ENCODE peak calls at places on chromosomes 6 and 20, in ten cellular contexts. One of them, this sample, is unnamed.

GRCh38 chr20:32761417-32761830 is 761 bp upstream of the DNMT3B start:
- DNase-seq in tibial artery: no peak
- DNase-seq in mucosa of descending colon: no peak
- DNase-seq in prostate gland: no peak
- DNase-seq in PC-3: no peak
- DNase-seq in heart right ventricle: no peak
- DNase-seq in right lobe of liver: no peak
- DNase-seq in epithelial cell of esophagus: no peak
- DNase-seq in fibroblast of lung: no peak
- DNase-seq in GM10248: no peak
- DNase-seq in this sample: no peak

GRCh38 chr6:122947355-122947754 is 48.7 kb upstream of the CLVS2 start:
- DNase-seq in tibial artery: no peak
- DNase-seq in mucosa of descending colon: no peak
- DNase-seq in prostate gland: no peak
- DNase-seq in PC-3: peak
- DNase-seq in heart right ventricle: no peak
- DNase-seq in right lobe of liver: no peak
- DNase-seq in epithelial cell of esophagus: peak
- DNase-seq in fibroblast of lung: no peak
- DNase-seq in GM10248: peak
- DNase-seq in this sample: no peak

GRCh38 chr6:42928748-42929087 is 562 bp upstream of the CNPY3 start:
- DNase-seq in tibial artery: no peak
- DNase-seq in mucosa of descending colon: no peak
- DNase-seq in prostate gland: no peak
- DNase-seq in PC-3: peak
- DNase-seq in heart right ventricle: peak
- DNase-seq in right lobe of liver: no peak
- DNase-seq in epithelial cell of esophagus: no peak
- DNase-seq in fibroblast of lung: no peak
- DNase-seq in GM10248: no peak
- DNase-seq in this sample: no peak

GRCh38 chr6:107698146-107698545 is 126.0 kb downstream of the SCML4 start:
- DNase-seq in tibial artery: no peak
- DNase-seq in mucosa of descending colon: no peak
- DNase-seq in prostate gland: no peak
- DNase-seq in PC-3: no peak
- DNase-seq in heart right ventricle: no peak
- DNase-seq in right lobe of liver: no peak
- DNase-seq in epithelial cell of esophagus: peak
- DNase-seq in fibroblast of lung: peak
- DNase-seq in GM10248: no peak
- DNase-seq in this sample: peak

GRCh38 chr6:148935705-148936306 is 189.0 kb downstream of the UST start:
- DNase-seq in tibial artery: no peak
- DNase-seq in mucosa of descending colon: no peak
- DNase-seq in prostate gland: no peak
- DNase-seq in PC-3: peak
- DNase-seq in heart right ventricle: no peak
- DNase-seq in right lobe of liver: no peak
- DNase-seq in epithelial cell of esophagus: peak
- DNase-seq in fibroblast of lung: peak
- DNase-seq in GM10248: no peak
- DNase-seq in this sample: no peak

GRCh38 chr20:20210327-20210726 is 157.6 kb upstream of the INSM1 start:
- DNase-seq in tibial artery: no peak
- DNase-seq in mucosa of descending colon: no peak
- DNase-seq in prostate gland: no peak
- DNase-seq in PC-3: no peak
- DNase-seq in heart right ventricle: peak
- DNase-seq in right lobe of liver: no peak
- DNase-seq in epithelial cell of esophagus: no peak
- DNase-seq in fibroblast of lung: no peak
- DNase-seq in GM10248: no peak
- DNase-seq in this sample: no peak

GRCh38 chr6:126050795-126051194 is 64.5 kb downstream of the TRMT11 start:
- DNase-seq in tibial artery: no peak
- DNase-seq in mucosa of descending colon: no peak
- DNase-seq in prostate gland: no peak
- DNase-seq in PC-3: no peak
- DNase-seq in heart right ventricle: no peak
- DNase-seq in right lobe of liver: no peak
- DNase-seq in epithelial cell of esophagus: no peak
- DNase-seq in fibroblast of lung: no peak
- DNase-seq in GM10248: no peak
- DNase-seq in this sample: no peak

GRCh38 chr20:35174458-35175216 is 2.8 kb downstream of the PROCR start:
- DNase-seq in tibial artery: no peak
- DNase-seq in mucosa of descending colon: peak
- DNase-seq in prostate gland: no peak
- DNase-seq in PC-3: no peak
- DNase-seq in heart right ventricle: no peak
- DNase-seq in right lobe of liver: peak
- DNase-seq in epithelial cell of esophagus: peak
- DNase-seq in fibroblast of lung: no peak
- DNase-seq in GM10248: peak
- DNase-seq in this sample: no peak

GRCh38 chr20:31603822-31604566 is 1.1 kb upstream of the ID1 start:
- DNase-seq in tibial artery: peak
- DNase-seq in mucosa of descending colon: peak
- DNase-seq in prostate gland: peak
- DNase-seq in PC-3: peak
- DNase-seq in heart right ventricle: peak
- DNase-seq in right lobe of liver: peak
- DNase-seq in epithelial cell of esophagus: peak
- DNase-seq in fibroblast of lung: peak
- DNase-seq in GM10248: peak
- DNase-seq in this sample: peak

GRCh38 chr20:23147647-23147963 is 61.5 kb upstream of the CD93 start:
- DNase-seq in tibial artery: no peak
- DNase-seq in mucosa of descending colon: no peak
- DNase-seq in prostate gland: no peak
- DNase-seq in PC-3: no peak
- DNase-seq in heart right ventricle: no peak
- DNase-seq in right lobe of liver: no peak
- DNase-seq in epithelial cell of esophagus: no peak
- DNase-seq in fibroblast of lung: no peak
- DNase-seq in GM10248: no peak
- DNase-seq in this sample: no peak

GRCh38 chr20:38195521-38195920 is 30.5 kb upstream of the TGM2 start:
- DNase-seq in tibial artery: no peak
- DNase-seq in mucosa of descending colon: no peak
- DNase-seq in prostate gland: no peak
- DNase-seq in PC-3: no peak
- DNase-seq in heart right ventricle: no peak
- DNase-seq in right lobe of liver: no peak
- DNase-seq in epithelial cell of esophagus: no peak
- DNase-seq in fibroblast of lung: no peak
- DNase-seq in GM10248: no peak
- DNase-seq in this sample: no peak

GRCh38 chr6:124255296-124255695 is 451.6 kb downstream of the NKAIN2 start:
- DNase-seq in tibial artery: no peak
- DNase-seq in mucosa of descending colon: no peak
- DNase-seq in prostate gland: no peak
- DNase-seq in PC-3: no peak
- DNase-seq in heart right ventricle: no peak
- DNase-seq in right lobe of liver: no peak
- DNase-seq in epithelial cell of esophagus: no peak
- DNase-seq in fibroblast of lung: no peak
- DNase-seq in GM10248: no peak
- DNase-seq in this sample: no peak

GRCh38 chr6:117976030-117976651 is 69.1 kb downstream of the SLC35F1 start:
- DNase-seq in tibial artery: no peak
- DNase-seq in mucosa of descending colon: no peak
- DNase-seq in prostate gland: peak
- DNase-seq in PC-3: peak
- DNase-seq in heart right ventricle: peak
- DNase-seq in right lobe of liver: no peak
- DNase-seq in epithelial cell of esophagus: peak
- DNase-seq in fibroblast of lung: peak
- DNase-seq in GM10248: peak
- DNase-seq in this sample: no peak

GRCh38 chr20:33576432-33576883 is 85.7 kb upstream of the C20orf144 start:
- DNase-seq in tibial artery: no peak
- DNase-seq in mucosa of descending colon: no peak
- DNase-seq in prostate gland: no peak
- DNase-seq in PC-3: no peak
- DNase-seq in heart right ventricle: no peak
- DNase-seq in right lobe of liver: no peak
- DNase-seq in epithelial cell of esophagus: peak
- DNase-seq in fibroblast of lung: peak
- DNase-seq in GM10248: no peak
- DNase-seq in this sample: no peak

GRCh38 chr6:158703840-158704822 is 54.3 kb downstream of the SYTL3 start:
- DNase-seq in tibial artery: peak
- DNase-seq in mucosa of descending colon: peak
- DNase-seq in prostate gland: peak
- DNase-seq in PC-3: peak
- DNase-seq in heart right ventricle: peak
- DNase-seq in right lobe of liver: peak
- DNase-seq in epithelial cell of esophagus: peak
- DNase-seq in fibroblast of lung: peak
- DNase-seq in GM10248: peak
- DNase-seq in this sample: no peak

GRCh38 chr20:5642155-5642981 is 107.8 kb upstream of the SHLD1 start:
- DNase-seq in tibial artery: peak
- DNase-seq in mucosa of descending colon: no peak
- DNase-seq in prostate gland: peak
- DNase-seq in PC-3: no peak
- DNase-seq in heart right ventricle: peak
- DNase-seq in right lobe of liver: no peak
- DNase-seq in epithelial cell of esophagus: no peak
- DNase-seq in fibroblast of lung: peak
- DNase-seq in GM10248: no peak
- DNase-seq in this sample: peak

GRCh38 chr20:10419550-10420133 is 14.4 kb downstream of the MKKS start:
- DNase-seq in tibial artery: no peak
- DNase-seq in mucosa of descending colon: no peak
- DNase-seq in prostate gland: no peak
- DNase-seq in PC-3: peak
- DNase-seq in heart right ventricle: no peak
- DNase-seq in right lobe of liver: no peak
- DNase-seq in epithelial cell of esophagus: peak
- DNase-seq in fibroblast of lung: peak
- DNase-seq in GM10248: no peak
- DNase-seq in this sample: no peak

GRCh38 chr6:170006524-170007467 is 255.4 kb downstream of the ERMARD start:
- DNase-seq in tibial artery: no peak
- DNase-seq in mucosa of descending colon: no peak
- DNase-seq in prostate gland: no peak
- DNase-seq in PC-3: no peak
- DNase-seq in heart right ventricle: no peak
- DNase-seq in right lobe of liver: no peak
- DNase-seq in epithelial cell of esophagus: no peak
- DNase-seq in fibroblast of lung: no peak
- DNase-seq in GM10248: no peak
- DNase-seq in this sample: no peak

GRCh38 chr6:124982669-124983068 is 20.4 kb downstream of the RNF217 start:
- DNase-seq in tibial artery: no peak
- DNase-seq in mucosa of descending colon: no peak
- DNase-seq in prostate gland: no peak
- DNase-seq in PC-3: peak
- DNase-seq in heart right ventricle: no peak
- DNase-seq in right lobe of liver: no peak
- DNase-seq in epithelial cell of esophagus: peak
- DNase-seq in fibroblast of lung: no peak
- DNase-seq in GM10248: no peak
- DNase-seq in this sample: no peak

DNA sequence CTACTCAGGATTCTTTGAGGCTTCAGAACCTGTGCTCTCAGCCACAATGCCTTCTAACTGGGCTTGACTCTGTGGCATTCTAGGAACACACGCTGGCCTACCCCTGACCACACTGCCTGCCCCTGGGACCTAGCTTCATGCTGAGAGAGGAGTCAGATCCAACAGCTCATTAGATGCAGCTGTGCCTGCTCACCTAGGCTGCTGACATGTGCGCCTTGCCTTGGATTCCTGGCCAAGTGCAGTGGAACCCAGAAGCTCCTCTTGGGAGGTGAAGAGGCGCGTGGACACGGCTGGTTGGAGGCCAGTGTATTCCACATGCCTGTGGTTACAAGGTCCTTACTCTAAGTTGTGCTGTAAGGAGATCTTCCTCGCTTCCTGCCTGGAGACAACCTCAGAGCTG is 24.7 kb upstream of the KCNK16 start:
- DNase-seq in tibial artery: no peak
- DNase-seq in mucosa of descending colon: no peak
- DNase-seq in prostate gland: no peak
- DNase-seq in PC-3: no peak
- DNase-seq in heart right ventricle: no peak
- DNase-seq in right lobe of liver: no peak
- DNase-seq in epithelial cell of esophagus: no peak
- DNase-seq in fibroblast of lung: no peak
- DNase-seq in GM10248: no peak
- DNase-seq in this sample: no peak
- TF ChIP-seq CTCF in tibial artery: no peak
- TF ChIP-seq CTCF in mucosa of descending colon: no peak
- TF ChIP-seq CTCF in prostate gland: no peak
- TF ChIP-seq CTCF in PC-3: no peak
- TF ChIP-seq CTCF in heart right ventricle: no peak
- TF ChIP-seq CTCF in right lobe of liver: no peak
- TF ChIP-seq CTCF in epithelial cell of esophagus: no peak
- TF ChIP-seq CTCF in fibroblast of lung: no peak
- TF ChIP-seq CTCF in GM10248: no peak
- TF ChIP-seq CTCF in this sample: no peak

GRCh38 chr6:116316772-116317467 is 37.2 kb upstream of the TSPYL1 start:
- DNase-seq in tibial artery: peak
- DNase-seq in mucosa of descending colon: no peak
- DNase-seq in prostate gland: no peak
- DNase-seq in PC-3: no peak
- DNase-seq in heart right ventricle: peak
- DNase-seq in right lobe of liver: no peak
- DNase-seq in epithelial cell of esophagus: no peak
- DNase-seq in fibroblast of lung: no peak
- DNase-seq in GM10248: no peak
- DNase-seq in this sample: no peak
- TF ChIP-seq CTCF in tibial artery: no peak
- TF ChIP-seq CTCF in mucosa of descending colon: no peak
- TF ChIP-seq CTCF in prostate gland: no peak
- TF ChIP-seq CTCF in PC-3: peak
- TF ChIP-seq CTCF in heart right ventricle: no peak
- TF ChIP-seq CTCF in right lobe of liver: no peak
- TF ChIP-seq CTCF in epithelial cell of esophagus: no peak
- TF ChIP-seq CTCF in fibroblast of lung: no peak
- TF ChIP-seq CTCF in GM10248: no peak
- TF ChIP-seq CTCF in this sample: no peak

GRCh38 chr6:77133031-77133430 is 330.3 kb downstream of the HTR1B start:
- DNase-seq in tibial artery: no peak
- DNase-seq in mucosa of descending colon: no peak
- DNase-seq in prostate gland: no peak
- DNase-seq in PC-3: no peak
- DNase-seq in heart right ventricle: no peak
- DNase-seq in right lobe of liver: no peak
- DNase-seq in epithelial cell of esophagus: no peak
- DNase-seq in fibroblast of lung: no peak
- DNase-seq in GM10248: no peak
- DNase-seq in this sample: no peak
- TF ChIP-seq CTCF in tibial artery: no peak
- TF ChIP-seq CTCF in mucosa of descending colon: no peak
- TF ChIP-seq CTCF in prostate gland: no peak
- TF ChIP-seq CTCF in PC-3: no peak
- TF ChIP-seq CTCF in heart right ventricle: no peak
- TF ChIP-seq CTCF in right lobe of liver: no peak
- TF ChIP-seq CTCF in epithelial cell of esophagus: no peak
- TF ChIP-seq CTCF in fibroblast of lung: no peak
- TF ChIP-seq CTCF in GM10248: no peak
- TF ChIP-seq CTCF in this sample: no peak

GRCh38 chr6:135876048-135876447 is 24.5 kb downstream of the PDE7B start:
- DNase-seq in tibial artery: no peak
- DNase-seq in mucosa of descending colon: no peak
- DNase-seq in prostate gland: no peak
- DNase-seq in PC-3: no peak
- DNase-seq in heart right ventricle: no peak
- DNase-seq in right lobe of liver: no peak
- DNase-seq in epithelial cell of esophagus: no peak
- DNase-seq in fibroblast of lung: no peak
- DNase-seq in GM10248: no peak
- DNase-seq in this sample: no peak
- TF ChIP-seq CTCF in tibial artery: no peak
- TF ChIP-seq CTCF in mucosa of descending colon: no peak
- TF ChIP-seq CTCF in prostate gland: no peak
- TF ChIP-seq CTCF in PC-3: no peak
- TF ChIP-seq CTCF in heart right ventricle: no peak
- TF ChIP-seq CTCF in right lobe of liver: no peak
- TF ChIP-seq CTCF in epithelial cell of esophagus: peak
- TF ChIP-seq CTCF in fibroblast of lung: no peak
- TF ChIP-seq CTCF in GM10248: no peak
- TF ChIP-seq CTCF in this sample: no peak

This sample was measured in AG09319.